ENCODE peak calls at places on chromosome 9, in ten cellular contexts. C, L, Y, D, H, M, A, O, T and W are unnamed samples.

GRCh38 chr9:136713555-136713949 is 1.2 kb downstream of the DIPK1B start:
- DNase-seq in T (no peak), Y (no peak), D (peak), C (no peak), M (no peak), L (no peak), H (no peak), O (peak), A (no peak), W (no peak)

GRCh38 chr9:138062196-138062595 is 184.6 kb downstream of the CACNA1B start:
- DNase-seq in M (no peak), A (no peak), O (no peak), H (no peak), D (no peak), T (peak), Y (no peak), C (no peak), L (no peak), W (no peak)

GRCh38 chr9:95458666-95459065 is 58.1 kb downstream of the PTCH1 start:
- DNase-seq in C (no peak), H (no peak), T (no peak), O (no peak), M (peak), Y (no peak), D (no peak), L (no peak), A (peak), W (no peak)

GRCh38 chr9:79688363-79688762 is 116.6 kb downstream of the TLE4 start:
- DNase-seq in Y (no peak), M (no peak), L (no peak), A (no peak), T (no peak), D (no peak), C (no peak), O (no peak), H (no peak), W (no peak)

GRCh38 chr9:122126340-122127333 is 32.9 kb downstream of the NDUFA8 start:
- DNase-seq in Y (peak), H (peak), L (no peak), M (no peak), T (no peak), A (peak), D (no peak), O (no peak), C (no peak), W (peak)

GRCh38 chr9:72856985-72857631 is 95.7 kb downstream of the ALDH1A1 start:
- DNase-seq in Y (peak), D (peak), H (no peak), O (peak), L (peak), C (peak), A (peak), M (peak), T (no peak), W (peak)

GRCh38 chr9:81690251-81690851 is 1.0 kb upstream of the TLE1 start:
- DNase-seq in C (peak), O (peak), M (no peak), A (peak), H (no peak), L (no peak), Y (peak), D (no peak), T (no peak), W (peak)

GRCh38 chr9:22107202-22107601 is 98.1 kb upstream of the CDKN2B start:
- DNase-seq in T (no peak), H (no peak), L (no peak), D (no peak), M (no peak), O (no peak), Y (peak), C (no peak), A (no peak), W (no peak)

GRCh38 chr9:104009853-104010252 is 84.3 kb upstream of the SMC2 start:
- DNase-seq in T (no peak), Y (peak), A (no peak), M (no peak), O (peak), C (no peak), H (no peak), D (no peak), L (peak), W (no peak)